ENCODE peak calls at places on chromosomes 4 and X, in six cellular contexts. W is islet precursor cell; N is pancreas; L is CD8-positive, alpha-beta memory T cell; Z is WTC11; F is cerebellar cortex. I is an unnamed sample.

GRCh38 chrX:47831788-47832187 is 4.9 kb upstream of the ZNF81 start:
- DNase-seq in W (peak; percentile 62), N (peak; percentile 5), L (peak; percentile 41), Z (peak; percentile 65), F (peak; percentile 47), I (peak; percentile 39)

GRCh38 chr4:147678796-147679549 is 5.0 kb downstream of the PRMT9 start:
- DNase-seq in W (peak; percentile 72), N (no peak), L (no peak), Z (peak; percentile 74), F (peak; percentile 9), I (no peak)

GRCh38 chr4:52423967-52424366 is 235.1 kb downstream of the USP46 start:
- DNase-seq in W (no peak), N (no peak), L (no peak), Z (no peak), F (no peak), I (no peak)

GRCh38 chrX:24081661-24082154 is 27.0 kb downstream of the EIF2S3 start:
- DNase-seq in W (peak; percentile 95), N (peak; percentile 35), L (peak; percentile 32), Z (peak; percentile 56), F (peak; percentile 64), I (peak; percentile 30)

GRCh38 chr4:147788791-147789190 is 56.9 kb downstream of the ARHGAP10 start:
- DNase-seq in W (no peak), N (no peak), L (no peak), Z (no peak), F (no peak), I (no peak)

GRCh38 chr4:168734703-168735688 is 238.1 kb downstream of the PALLD start:
- DNase-seq in W (no peak), N (no peak), L (no peak), Z (no peak), F (no peak), I (no peak)

GRCh38 chr4:87209696-87210095 is 10.7 kb downstream of the KLHL8 start:
- DNase-seq in W (no peak), N (no peak), L (no peak), Z (no peak), F (no peak), I (peak; percentile 31)

GRCh38 chr4:6444587-6444986 is 27.8 kb downstream of the PPP2R2C start:
- DNase-seq in W (no peak), N (no peak), L (no peak), Z (no peak), F (peak; percentile 57), I (no peak)

GRCh38 chrX:71650333-71650969 is 16.9 kb upstream of the LOC101059915 start:
- DNase-seq in W (peak; percentile 41), N (no peak), L (peak; percentile 46), Z (no peak), F (peak; percentile 33), I (no peak)

GRCh38 chr4:73770917-73771316 is 30.5 kb downstream of the CXCL8 start:
- DNase-seq in W (no peak), N (peak; percentile 78), L (no peak), Z (no peak), F (no peak), I (no peak)

GRCh38 chr4:106671711-106672110 is 303.1 kb upstream of the GIMD1 start:
- DNase-seq in W (no peak), N (no peak), L (no peak), Z (no peak), F (no peak), I (no peak)

GRCh38 chr4:70954032-70954431 is 39.4 kb upstream of the DCK start:
- DNase-seq in W (no peak), N (no peak), L (no peak), Z (no peak), F (no peak), I (no peak)

GRCh38 chrX:52078133-52078532 is 9.2 kb upstream of the MAGED4B start:
- DNase-seq in W (no peak), N (no peak), L (no peak), Z (no peak), F (no peak), I (no peak)

I was measured in naive thymus-derived CD4-positive, alpha-beta T cell.